ENCODE peak calls at places on chromosome 21, in nine cellular contexts. F is occipital lobe; M is iPS-NIHi11; B is D341Med; Q is frontal cortex; J is AG08395; P is neural crest cell; K is ovary; Z is activated T-cell treated with anti-CD3 and anti-CD28 coated beads, Interleukin-2, amount 50 U/mL, for 72 hours. W is an unnamed sample.

GRCh38 chr21:26177187-26177586 is 6.6 kb upstream of the APP start:
- DNase-seq in F (no peak), M (no peak), B (no peak), Q (no peak), J (peak; percentile 26), P (no peak), K (no peak), Z (no peak), W (no peak)

GRCh38 chr21:34886554-34887385 is 162.3 kb downstream of the RUNX1 start:
- DNase-seq in F (no peak), M (no peak), B (no peak), Q (no peak), J (no peak), P (peak; percentile 24), K (peak; percentile 34), Z (peak; percentile 52), W (peak; percentile 66)

GRCh38 chr21:24844672-24845071 is 762.6 kb downstream of the MRPL39 start:
- DNase-seq in F (no peak), M (no peak), B (no peak), Q (no peak), J (no peak), P (no peak), K (no peak), Z (no peak), W (no peak)

GRCh38 chr21:28333455-28334108 is 659.1 kb downstream of the LTN1 start:
- DNase-seq in F (no peak), M (no peak), B (no peak), Q (no peak), J (peak; percentile 6), P (no peak), K (no peak), Z (no peak), W (no peak)

GRCh38 chr21:41333752-41334151 is 17.2 kb downstream of the FAM3B start:
- DNase-seq in F (no peak), M (no peak), B (no peak), Q (no peak), J (no peak), P (no peak), K (no peak), Z (no peak), W (no peak)

GRCh38 chr21:15868940-15869339 is 139.2 kb downstream of the USP25 start:
- DNase-seq in F (no peak), M (no peak), B (no peak), Q (no peak), J (no peak), P (no peak), K (no peak), Z (no peak), W (no peak)

GRCh38 chr21:34133802-34134201 is 60.4 kb downstream of the MRPS6 start:
- DNase-seq in F (no peak), M (peak; percentile 38), B (peak; percentile 50), Q (no peak), J (no peak), P (no peak), K (no peak), Z (no peak), W (no peak)

GRCh38 chr21:31222142-31222541 is 121.9 kb downstream of the TIAM1 start:
- DNase-seq in F (no peak), M (no peak), B (no peak), Q (no peak), J (no peak), P (no peak), K (no peak), Z (no peak), W (no peak)

GRCh38 chr21:27645285-27645684 is 678.4 kb upstream of the ADAMTS5 start:
- DNase-seq in F (no peak), M (no peak), B (no peak), Q (no peak), J (peak; percentile 6), P (no peak), K (no peak), Z (no peak), W (no peak)

GRCh38 chr21:37593015-37593414 is 226.4 kb downstream of the DYRK1A start:
- DNase-seq in F (no peak), M (peak; percentile 68), B (no peak), Q (no peak), J (no peak), P (no peak), K (no peak), Z (no peak), W (peak; percentile 66)

GRCh38 chr21:17513214-17514123 is 626 bp downstream of the CXADR start:
- DNase-seq in F (peak; percentile 62), M (peak; percentile 50), B (peak; percentile 80), Q (peak; percentile 47), J (no peak), P (peak; percentile 27), K (no peak), Z (peak; percentile 31), W (peak; percentile 77)

GRCh38 chr21:34123609-34124008 is 50.2 kb downstream of the MRPS6 start:
- DNase-seq in F (no peak), M (no peak), B (no peak), Q (no peak), J (no peak), P (no peak), K (no peak), Z (no peak), W (no peak)

GRCh38 chr21:35249636-35250035 is 200.5 kb upstream of the RUNX1 start:
- DNase-seq in F (no peak), M (no peak), B (no peak), Q (no peak), J (no peak), P (no peak), K (no peak), Z (no peak), W (no peak)

GRCh38 chr21:45042664-45043161 is 31.7 kb upstream of the ADARB1 start:
- DNase-seq in F (no peak), M (no peak), B (no peak), Q (no peak), J (no peak), P (no peak), K (no peak), Z (no peak), W (peak; percentile 55)

GRCh38 chr21:36700295-36700960 is 1.5 kb downstream of the SIM2 start:
- DNase-seq in F (no peak), M (no peak), B (no peak), Q (no peak), J (no peak), P (peak; percentile 3), K (no peak), Z (peak; percentile 9), W (peak; percentile 70)

GRCh38 chr21:38129711-38130110 is 127.1 kb upstream of the KCNJ15 start:
- DNase-seq in F (no peak), M (no peak), B (no peak), Q (no peak), J (no peak), P (no peak), K (no peak), Z (no peak), W (no peak)

GRCh38 chr21:45371649-45372048 is 33.3 kb upstream of the COL18A1 start:
- DNase-seq in F (no peak), M (no peak), B (no peak), Q (no peak), J (no peak), P (no peak), K (no peak), Z (no peak), W (no peak)

GRCh38 chr21:45768011-45768740 is 124.7 kb downstream of the PCBP3 start:
- DNase-seq in F (no peak), M (no peak), B (no peak), Q (no peak), J (peak; percentile 53), P (no peak), K (no peak), Z (peak; percentile 63), W (no peak)

GRCh38 chr21:35603471-35603870 is 456.9 kb downstream of the SETD4 start:
- DNase-seq in F (no peak), M (no peak), B (no peak), Q (no peak), J (no peak), P (no peak), K (no peak), Z (no peak), W (peak; percentile 34)

GRCh38 chr21:41953249-41953830 is 478 bp downstream of the C2CD2 start:
- DNase-seq in F (no peak), M (peak; percentile 63), B (no peak), Q (peak; percentile 59), J (no peak), P (no peak), K (peak; percentile 41), Z (peak; percentile 14), W (peak; percentile 77)

GRCh38 chr21:46284722-46285121 is 689 bp downstream of the MCM3AP start:
- DNase-seq in F (no peak), M (no peak), B (no peak), Q (no peak), J (no peak), P (no peak), K (no peak), Z (no peak), W (no peak)

GRCh38 chr21:15060776-15061175 is 4.0 kb downstream of the NRIP1 start:
- DNase-seq in F (no peak), M (no peak), B (no peak), Q (no peak), J (peak; percentile 4), P (no peak), K (no peak), Z (no peak), W (no peak)

GRCh38 chr21:15850645-15851044 is 120.9 kb downstream of the USP25 start:
- DNase-seq in F (no peak), M (no peak), B (no peak), Q (no peak), J (peak; percentile 18), P (no peak), K (no peak), Z (no peak), W (no peak)

GRCh38 chr21:15408089-15408488 is 321.7 kb upstream of the USP25 start:
- DNase-seq in F (no peak), M (no peak), B (no peak), Q (no peak), J (no peak), P (no peak), K (no peak), Z (no peak), W (no peak)

GRCh38 chr21:46128983-46129571 is 26.3 kb downstream of the FTCD start:
- DNase-seq in F (no peak), M (peak; percentile 54), B (no peak), Q (no peak), J (no peak), P (no peak), K (peak; percentile 47), Z (no peak), W (no peak)

GRCh38 chr21:35370071-35370470 is 321.0 kb upstream of the RUNX1 start:
- DNase-seq in F (no peak), M (no peak), B (no peak), Q (no peak), J (no peak), P (no peak), K (no peak), Z (no peak), W (no peak)

GRCh38 chr21:45220106-45220505 is 67.6 kb downstream of the POFUT2 start:
- DNase-seq in F (no peak), M (no peak), B (no peak), Q (no peak), J (no peak), P (no peak), K (no peak), Z (no peak), W (no peak)

GRCh38 chr21:46256501-46256994 is 28.0 kb upstream of the LSS start:
- DNase-seq in F (no peak), M (no peak), B (no peak), Q (no peak), J (no peak), P (no peak), K (no peak), Z (no peak), W (peak; percentile 60)

GRCh38 chr21:44636209-44637017 is 743 bp upstream of the KRTAP10-10 start:
- DNase-seq in F (no peak), M (no peak), B (no peak), Q (no peak), J (no peak), P (no peak), K (no peak), Z (no peak), W (no peak)

W was measured in H7.